ENCODE peak calls at places on chromosomes 6 and 20, in six cellular contexts. One of them, this sample, is unnamed.

GRCh38 chr6:99940582-99940981 is 53.4 kb downstream of the MCHR2 start:
- DNase-seq in IMR-90: no peak
- DNase-seq in neuronal stem cell: no peak
- DNase-seq in trophoblast cell: no peak
- DNase-seq in H1: no peak
- DNase-seq in H9: peak
- DNase-seq in this sample: no peak

GRCh38 chr6:2804516-2804915 is 37.1 kb downstream of the SERPINB1 start:
- DNase-seq in IMR-90: no peak
- DNase-seq in neuronal stem cell: no peak
- DNase-seq in trophoblast cell: no peak
- DNase-seq in H1: no peak
- DNase-seq in H9: no peak
- DNase-seq in this sample: no peak

GRCh38 chr6:29705389-29706231 is 17.6 kb upstream of the HLA-F start:
- DNase-seq in H9: peak
- DNase-seq in IMR-90: peak
- DNase-seq in H1: peak
- DNase-seq in trophoblast cell: peak
- DNase-seq in neuronal stem cell: peak
- DNase-seq in this sample: peak

GRCh38 chr6:151592449-151593169 is 98.8 kb downstream of the CCDC170 start:
- DNase-seq in H9: no peak
- DNase-seq in H1: no peak
- DNase-seq in neuronal stem cell: no peak
- DNase-seq in trophoblast cell: no peak
- DNase-seq in IMR-90: no peak
- DNase-seq in this sample: no peak

GRCh38 chr6:90610291-90610670 is 23.4 kb upstream of the MAP3K7 start:
- DNase-seq in H9: no peak
- DNase-seq in H1: peak
- DNase-seq in trophoblast cell: no peak
- DNase-seq in neuronal stem cell: peak
- DNase-seq in IMR-90: no peak
- DNase-seq in this sample: no peak

GRCh38 chr6:55866110-55866509 is 9.3 kb downstream of the BMP5 start:
- DNase-seq in IMR-90: no peak
- DNase-seq in H9: no peak
- DNase-seq in neuronal stem cell: no peak
- DNase-seq in trophoblast cell: no peak
- DNase-seq in H1: no peak
- DNase-seq in this sample: no peak

GRCh38 chr6:159106627-159107241 is 61.9 kb upstream of the TAGAP start:
- DNase-seq in neuronal stem cell: peak
- DNase-seq in IMR-90: peak
- DNase-seq in trophoblast cell: peak
- DNase-seq in H1: peak
- DNase-seq in H9: peak
- DNase-seq in this sample: peak

GRCh38 chr6:140059947-140060346 is 685.5 kb upstream of the CITED2 start:
- DNase-seq in H9: no peak
- DNase-seq in H1: no peak
- DNase-seq in IMR-90: peak
- DNase-seq in neuronal stem cell: no peak
- DNase-seq in trophoblast cell: no peak
- DNase-seq in this sample: no peak

GRCh38 chr6:72422126-72422680 is 199.7 kb upstream of the KCNQ5 start:
- DNase-seq in trophoblast cell: peak
- DNase-seq in H1: no peak
- DNase-seq in IMR-90: peak
- DNase-seq in H9: no peak
- DNase-seq in neuronal stem cell: no peak
- DNase-seq in this sample: no peak

GRCh38 chr20:35871311-35871771 is 83.0 kb downstream of the SCAND1 start:
- DNase-seq in H9: no peak
- DNase-seq in IMR-90: peak
- DNase-seq in trophoblast cell: no peak
- DNase-seq in neuronal stem cell: no peak
- DNase-seq in H1: no peak
- DNase-seq in this sample: peak

GRCh38 chr6:100078509-100078908 is 84.5 kb upstream of the MCHR2 start:
- DNase-seq in IMR-90: peak
- DNase-seq in H1: peak
- DNase-seq in trophoblast cell: no peak
- DNase-seq in H9: peak
- DNase-seq in neuronal stem cell: peak
- DNase-seq in this sample: peak

GRCh38 chr6:43262000-43262779 is 18.9 kb downstream of the TTBK1 start:
- DNase-seq in trophoblast cell: no peak
- DNase-seq in neuronal stem cell: no peak
- DNase-seq in H1: no peak
- DNase-seq in IMR-90: no peak
- DNase-seq in H9: no peak
- DNase-seq in this sample: no peak

GRCh38 chr6:151021878-151022277 is 156.4 kb downstream of the MTHFD1L start:
- DNase-seq in H1: no peak
- DNase-seq in H9: no peak
- DNase-seq in trophoblast cell: no peak
- DNase-seq in neuronal stem cell: no peak
- DNase-seq in IMR-90: peak
- DNase-seq in this sample: peak

GRCh38 chr20:56956536-56956935 is 309.9 kb downstream of the BMP7 start:
- DNase-seq in trophoblast cell: no peak
- DNase-seq in H1: no peak
- DNase-seq in neuronal stem cell: no peak
- DNase-seq in H9: no peak
- DNase-seq in IMR-90: no peak
- DNase-seq in this sample: no peak
- H2AFZ ChIP-seq in trophoblast cell: no peak
- H2AFZ ChIP-seq in H1: no peak
- H2AFZ ChIP-seq in neuronal stem cell: no peak
- H2AFZ ChIP-seq in H9: no peak
- H2AFZ ChIP-seq in IMR-90: no peak
- H2AFZ ChIP-seq in this sample: no peak

GRCh38 chr6:10521104-10521808 is at the start of gene GCNT2:
- DNase-seq in IMR-90: peak
- DNase-seq in H1: peak
- DNase-seq in neuronal stem cell: no peak
- DNase-seq in trophoblast cell: no peak
- DNase-seq in H9: peak
- DNase-seq in this sample: peak
- H3K18ac ChIP-seq in IMR-90: no peak
- H3K18ac ChIP-seq in H1: peak
- H3K18ac ChIP-seq in neuronal stem cell: no peak
- H3K18ac ChIP-seq in trophoblast cell: peak
- H3K18ac ChIP-seq in H9: no peak
- H3K18ac ChIP-seq in this sample: peak

GRCh38 chr20:21609221-21609620 is 95.4 kb upstream of the NKX2-2 start:
- DNase-seq in IMR-90: no peak
- DNase-seq in trophoblast cell: no peak
- DNase-seq in H9: no peak
- DNase-seq in H1: no peak
- DNase-seq in neuronal stem cell: no peak
- DNase-seq in this sample: no peak

GRCh38 chr20:21607971-21608735 is 94.3 kb upstream of the NKX2-2 start:
- DNase-seq in IMR-90: no peak
- DNase-seq in neuronal stem cell: no peak
- DNase-seq in H1: no peak
- DNase-seq in trophoblast cell: no peak
- DNase-seq in H9: no peak
- DNase-seq in this sample: no peak

GRCh38 chr20:21608777-21609176 is 94.9 kb upstream of the NKX2-2 start:
- DNase-seq in neuronal stem cell: no peak
- DNase-seq in IMR-90: no peak
- DNase-seq in H1: no peak
- DNase-seq in trophoblast cell: no peak
- DNase-seq in H9: no peak
- DNase-seq in this sample: no peak

GRCh38 chr20:21613512-21613911 is 92.0 kb upstream of the PAX1 start:
- DNase-seq in neuronal stem cell: no peak
- DNase-seq in H9: no peak
- DNase-seq in H1: no peak
- DNase-seq in trophoblast cell: no peak
- DNase-seq in IMR-90: no peak
- DNase-seq in this sample: no peak

DNA sequence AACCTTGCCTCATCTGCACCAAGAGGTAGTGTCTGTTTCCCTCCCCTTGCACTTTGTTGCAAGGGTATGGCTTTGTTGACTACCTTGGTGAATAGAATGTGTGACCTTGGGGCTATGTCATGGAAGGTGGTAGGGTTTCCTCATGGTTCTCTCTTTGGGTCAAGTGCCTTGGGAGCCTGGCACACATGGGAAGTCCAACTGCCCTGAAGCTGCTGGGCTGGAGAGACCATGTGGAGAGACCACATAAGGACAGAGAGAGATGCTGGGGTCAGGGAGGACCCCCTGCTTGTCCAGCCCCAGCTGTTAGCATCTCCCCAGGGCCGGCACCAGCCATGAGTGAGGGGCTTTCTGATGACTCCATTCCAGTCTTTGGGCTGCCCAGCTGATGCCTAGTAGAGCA is 95.5 kb upstream of the PAX1 start:
- DNase-seq in trophoblast cell: no peak
- DNase-seq in H1: no peak
- DNase-seq in H9: no peak
- DNase-seq in IMR-90: no peak
- DNase-seq in neuronal stem cell: no peak
- DNase-seq in this sample: no peak
- H2AFZ ChIP-seq in trophoblast cell: no peak
- H2AFZ ChIP-seq in H1: no peak
- H2AFZ ChIP-seq in H9: no peak
- H2AFZ ChIP-seq in IMR-90: no peak
- H2AFZ ChIP-seq in neuronal stem cell: no peak
- H2AFZ ChIP-seq in this sample: no peak

DNA sequence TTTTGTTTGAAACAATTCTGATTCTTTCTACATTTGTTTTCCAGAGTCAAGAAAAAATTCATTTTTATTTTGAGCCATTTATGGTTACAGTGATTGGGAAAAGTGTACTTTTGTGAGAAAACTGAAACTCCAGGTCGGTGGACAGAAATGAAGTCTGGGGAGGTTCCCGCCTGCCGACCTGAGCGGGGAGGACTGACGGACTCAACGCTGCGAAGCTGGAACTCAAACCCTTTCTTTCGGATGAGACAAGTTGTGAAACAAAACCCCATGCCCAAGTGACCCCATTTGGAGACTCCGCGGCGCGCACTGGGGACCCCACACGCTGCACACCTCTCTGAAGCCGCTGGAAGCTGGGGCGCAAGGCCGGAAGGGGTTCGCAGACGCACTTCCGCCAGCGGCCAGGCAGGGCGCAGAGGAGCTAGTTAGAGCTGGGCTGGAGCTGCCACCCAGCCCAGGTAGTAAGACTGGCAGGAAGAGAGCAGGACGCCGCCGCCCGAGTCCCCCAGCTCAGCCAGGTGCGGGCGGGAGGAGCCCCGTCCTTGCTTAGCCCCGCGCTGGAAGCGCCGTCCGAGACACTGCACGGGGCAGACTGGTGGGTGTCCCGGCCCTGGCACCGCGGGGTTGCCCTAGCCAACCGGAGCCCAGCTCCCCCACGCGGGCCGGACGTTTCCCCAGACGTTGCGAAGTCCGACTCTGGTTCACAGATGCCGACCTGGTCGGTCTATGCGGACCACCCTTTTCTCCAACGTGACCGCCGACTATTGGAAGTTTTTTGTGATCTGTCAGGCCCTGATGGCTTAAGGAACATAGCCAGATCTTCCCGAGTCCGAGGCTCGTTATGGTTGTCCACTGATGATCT is 19.8 kb upstream of the ZSCAN16 start:
- DNase-seq in H9: peak
- DNase-seq in IMR-90: peak
- DNase-seq in trophoblast cell: peak
- DNase-seq in neuronal stem cell: peak
- DNase-seq in H1: peak
- DNase-seq in this sample: peak
- H3K18ac ChIP-seq in H9: no peak
- H3K18ac ChIP-seq in IMR-90: peak
- H3K18ac ChIP-seq in trophoblast cell: peak
- H3K18ac ChIP-seq in neuronal stem cell: peak
- H3K18ac ChIP-seq in H1: peak
- H3K18ac ChIP-seq in this sample: peak

DNA sequence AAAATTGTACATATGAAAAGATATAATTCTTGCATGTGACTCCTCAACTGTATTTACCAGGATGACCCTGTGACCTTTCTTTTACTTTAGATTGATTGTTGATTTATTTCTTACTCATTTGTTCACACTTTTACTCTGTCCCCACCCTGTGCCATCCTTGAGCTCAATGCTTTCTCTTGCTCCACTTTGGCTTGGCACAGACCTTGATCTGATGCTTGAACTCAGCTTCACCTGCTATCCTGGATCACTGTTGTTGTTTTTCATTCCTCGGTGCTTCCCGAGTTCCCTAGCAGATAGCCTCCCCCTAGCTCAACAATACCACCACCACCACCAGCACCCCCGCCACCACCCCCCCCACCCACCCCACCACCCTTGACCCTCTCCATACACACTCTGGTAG is 102.1 kb downstream of the EYA4 start:
- DNase-seq in neuronal stem cell: no peak
- DNase-seq in H9: no peak
- DNase-seq in trophoblast cell: no peak
- DNase-seq in IMR-90: no peak
- DNase-seq in H1: no peak
- DNase-seq in this sample: no peak
- H2AFZ ChIP-seq in neuronal stem cell: no peak
- H2AFZ ChIP-seq in H9: no peak
- H2AFZ ChIP-seq in trophoblast cell: no peak
- H2AFZ ChIP-seq in IMR-90: no peak
- H2AFZ ChIP-seq in H1: peak
- H2AFZ ChIP-seq in this sample: no peak

This sample was measured in mesenchymal stem cell.